ENCODE peak calls at places on chromosomes 6 and 20, in seven cellular contexts. I is AG08395; O is GM19239; D is GM13976; B is activated T-helper 1 cell treated with anti-CD3 and anti-CD28 coated beads, Interleukin-12 subunit alpha, Interleukin-12 subunit beta, Interleukin-2, Interleukin-4 antibody, amounts not matched to agents 30 ng/mL and 10 ng/mL and 1 ng/mL, durations not matched to agents 14 hours and 24 hours and 36 hours; S is GM03348; P is heart right ventricle. J is an unnamed sample.

GRCh38 chr6:130913119-130913518 is 85.9 kb downstream of the SMLR1 start:
- DNase-seq in D (peak), S (no peak), O (peak), I (no peak), B (peak), P (no peak), J (no peak)

GRCh38 chr6:83086751-83087150 is 19.3 kb downstream of the DOP1A start:
- DNase-seq in S (no peak), O (peak), B (no peak), P (no peak), D (peak), I (no peak), J (no peak)

GRCh38 chr6:47308674-47309325 is 905 bp downstream of the TNFRSF21 start:
- DNase-seq in B (no peak), I (peak), S (peak), P (peak), O (no peak), D (no peak), J (no peak)

GRCh38 chr6:136178749-136179148 is 71.4 kb downstream of the MTFR2 start:
- DNase-seq in I (no peak), S (no peak), P (no peak), B (no peak), O (no peak), D (no peak), J (no peak)

GRCh38 chr6:35429463-35429862 is 22.7 kb upstream of the FANCE start:
- DNase-seq in O (no peak), P (no peak), I (no peak), S (no peak), B (no peak), D (no peak), J (no peak)

GRCh38 chr6:6277418-6277817 is 43.0 kb downstream of the F13A1 start:
- DNase-seq in S (peak), B (no peak), P (no peak), D (no peak), I (peak), O (no peak), J (no peak)

GRCh38 chr6:169917153-169917552 is 165.7 kb downstream of the ERMARD start:
- DNase-seq in P (no peak), O (no peak), I (no peak), S (no peak), D (no peak), B (no peak), J (no peak)

GRCh38 chr6:40721252-40721936 is 134.2 kb upstream of the LRFN2 start:
- DNase-seq in I (no peak), O (no peak), P (no peak), D (no peak), B (no peak), S (no peak), J (no peak)

GRCh38 chr6:144321839-144322591 is 36.9 kb downstream of the UTRN start:
- DNase-seq in D (no peak), P (no peak), S (peak), O (no peak), I (peak), B (no peak), J (no peak)

GRCh38 chr20:42259389-42259788 is 641.2 kb upstream of the CHD6 start:
- DNase-seq in O (no peak), B (no peak), D (no peak), I (no peak), S (no peak), P (no peak), J (no peak)

GRCh38 chr20:62592506-62593177 is 49.7 kb upstream of the SLCO4A1 start:
- DNase-seq in S (no peak), P (no peak), I (no peak), D (no peak), O (no peak), B (no peak), J (no peak)

GRCh38 chr6:166534658-166535406 is 51.6 kb downstream of the RAMACL start:
- DNase-seq in P (no peak), D (no peak), S (no peak), O (no peak), I (no peak), B (no peak), J (no peak)

GRCh38 chr6:159829515-159829914 is 29.4 kb downstream of the PNLDC1 start:
- DNase-seq in D (no peak), B (no peak), S (no peak), I (no peak), O (no peak), P (no peak), J (no peak)